ENCODE peak calls at places on chromosomes 6 and 20, in eight cellular contexts. One of them, this sample, is unnamed.

GRCh38 chr6:132598473-132598872 is 8.9 kb upstream of the TAAR5 start:
- DNase-seq in nephron progenitor cell: peak
- DNase-seq in iris pigment epithelial cell: peak
- DNase-seq in pancreas: no peak
- DNase-seq in AG10803: no peak
- DNase-seq in stimulated activated CD4-positive, alpha-beta T cell treated with anti-CD3 and anti-CD28 coated beads, TNF-alpha, amount 100 ng/mL, for 24 hours: no peak
- DNase-seq in fibroblast of the aortic adventitia: no peak
- DNase-seq in NCI-H1092: no peak
- DNase-seq in this sample: peak

GRCh38 chr6:136762022-136762975 is 30.0 kb downstream of the MAP3K5 start:
- DNase-seq in nephron progenitor cell: no peak
- DNase-seq in iris pigment epithelial cell: no peak
- DNase-seq in pancreas: no peak
- DNase-seq in AG10803: no peak
- DNase-seq in stimulated activated CD4-positive, alpha-beta T cell treated with anti-CD3 and anti-CD28 coated beads, TNF-alpha, amount 100 ng/mL, for 24 hours: no peak
- DNase-seq in fibroblast of the aortic adventitia: no peak
- DNase-seq in NCI-H1092: no peak
- DNase-seq in this sample: no peak

GRCh38 chr6:101614774-101615173 is 221.3 kb downstream of the GRIK2 start:
- DNase-seq in nephron progenitor cell: no peak
- DNase-seq in iris pigment epithelial cell: peak
- DNase-seq in pancreas: no peak
- DNase-seq in AG10803: peak
- DNase-seq in stimulated activated CD4-positive, alpha-beta T cell treated with anti-CD3 and anti-CD28 coated beads, TNF-alpha, amount 100 ng/mL, for 24 hours: no peak
- DNase-seq in fibroblast of the aortic adventitia: peak
- DNase-seq in NCI-H1092: no peak
- DNase-seq in this sample: no peak

GRCh38 chr6:32845381-32845884 is 1.6 kb upstream of the PSMB8 start:
- DNase-seq in nephron progenitor cell: no peak
- DNase-seq in iris pigment epithelial cell: no peak
- DNase-seq in pancreas: no peak
- DNase-seq in AG10803: no peak
- DNase-seq in stimulated activated CD4-positive, alpha-beta T cell treated with anti-CD3 and anti-CD28 coated beads, TNF-alpha, amount 100 ng/mL, for 24 hours: peak
- DNase-seq in fibroblast of the aortic adventitia: no peak
- DNase-seq in NCI-H1092: no peak
- DNase-seq in this sample: no peak

GRCh38 chr20:1588166-1588868 is 30.8 kb upstream of the SIRPD start:
- DNase-seq in nephron progenitor cell: no peak
- DNase-seq in iris pigment epithelial cell: no peak
- DNase-seq in pancreas: no peak
- DNase-seq in AG10803: peak
- DNase-seq in stimulated activated CD4-positive, alpha-beta T cell treated with anti-CD3 and anti-CD28 coated beads, TNF-alpha, amount 100 ng/mL, for 24 hours: no peak
- DNase-seq in fibroblast of the aortic adventitia: no peak
- DNase-seq in NCI-H1092: no peak
- DNase-seq in this sample: no peak

GRCh38 chr20:62707981-62708521 is 585 bp upstream of the NTSR1 start:
- DNase-seq in nephron progenitor cell: peak
- DNase-seq in iris pigment epithelial cell: no peak
- DNase-seq in pancreas: no peak
- DNase-seq in AG10803: no peak
- DNase-seq in stimulated activated CD4-positive, alpha-beta T cell treated with anti-CD3 and anti-CD28 coated beads, TNF-alpha, amount 100 ng/mL, for 24 hours: peak
- DNase-seq in fibroblast of the aortic adventitia: no peak
- DNase-seq in NCI-H1092: no peak
- DNase-seq in this sample: peak

GRCh38 chr6:109271622-109272021 is 110.6 kb downstream of the CD164 start:
- DNase-seq in nephron progenitor cell: no peak
- DNase-seq in iris pigment epithelial cell: no peak
- DNase-seq in pancreas: no peak
- DNase-seq in AG10803: no peak
- DNase-seq in stimulated activated CD4-positive, alpha-beta T cell treated with anti-CD3 and anti-CD28 coated beads, TNF-alpha, amount 100 ng/mL, for 24 hours: no peak
- DNase-seq in fibroblast of the aortic adventitia: no peak
- DNase-seq in NCI-H1092: no peak
- DNase-seq in this sample: no peak

GRCh38 chr6:113994934-113995342 is 24.0 kb upstream of the HDAC2 start:
- DNase-seq in nephron progenitor cell: peak
- DNase-seq in iris pigment epithelial cell: peak
- DNase-seq in pancreas: no peak
- DNase-seq in AG10803: peak
- DNase-seq in stimulated activated CD4-positive, alpha-beta T cell treated with anti-CD3 and anti-CD28 coated beads, TNF-alpha, amount 100 ng/mL, for 24 hours: no peak
- DNase-seq in fibroblast of the aortic adventitia: peak
- DNase-seq in NCI-H1092: peak
- DNase-seq in this sample: peak

GRCh38 chr20:9439806-9440205 is 74.6 kb upstream of the LAMP5 start:
- DNase-seq in nephron progenitor cell: no peak
- DNase-seq in iris pigment epithelial cell: peak
- DNase-seq in pancreas: no peak
- DNase-seq in AG10803: no peak
- DNase-seq in stimulated activated CD4-positive, alpha-beta T cell treated with anti-CD3 and anti-CD28 coated beads, TNF-alpha, amount 100 ng/mL, for 24 hours: no peak
- DNase-seq in fibroblast of the aortic adventitia: no peak
- DNase-seq in NCI-H1092: no peak
- DNase-seq in this sample: no peak

GRCh38 chr20:45251884-45252571 is 2.3 kb downstream of the SLPI start:
- DNase-seq in nephron progenitor cell: no peak
- DNase-seq in iris pigment epithelial cell: no peak
- DNase-seq in pancreas: no peak
- DNase-seq in AG10803: no peak
- DNase-seq in stimulated activated CD4-positive, alpha-beta T cell treated with anti-CD3 and anti-CD28 coated beads, TNF-alpha, amount 100 ng/mL, for 24 hours: no peak
- DNase-seq in fibroblast of the aortic adventitia: peak
- DNase-seq in NCI-H1092: no peak
- DNase-seq in this sample: no peak

GRCh38 chr6:16688984-16689636 is 72.2 kb downstream of the ATXN1 start:
- DNase-seq in nephron progenitor cell: no peak
- DNase-seq in iris pigment epithelial cell: peak
- DNase-seq in pancreas: no peak
- DNase-seq in AG10803: peak
- DNase-seq in stimulated activated CD4-positive, alpha-beta T cell treated with anti-CD3 and anti-CD28 coated beads, TNF-alpha, amount 100 ng/mL, for 24 hours: no peak
- DNase-seq in fibroblast of the aortic adventitia: peak
- DNase-seq in NCI-H1092: no peak
- DNase-seq in this sample: no peak

GRCh38 chr6:88135578-88136114 is 30.5 kb downstream of the CNR1 start:
- DNase-seq in nephron progenitor cell: no peak
- DNase-seq in iris pigment epithelial cell: no peak
- DNase-seq in pancreas: no peak
- DNase-seq in AG10803: no peak
- DNase-seq in stimulated activated CD4-positive, alpha-beta T cell treated with anti-CD3 and anti-CD28 coated beads, TNF-alpha, amount 100 ng/mL, for 24 hours: no peak
- DNase-seq in fibroblast of the aortic adventitia: no peak
- DNase-seq in NCI-H1092: no peak
- DNase-seq in this sample: no peak

GRCh38 chr20:18388860-18389259 is 78.0 kb downstream of the DZANK1 start:
- DNase-seq in nephron progenitor cell: no peak
- DNase-seq in iris pigment epithelial cell: peak
- DNase-seq in pancreas: no peak
- DNase-seq in AG10803: peak
- DNase-seq in stimulated activated CD4-positive, alpha-beta T cell treated with anti-CD3 and anti-CD28 coated beads, TNF-alpha, amount 100 ng/mL, for 24 hours: no peak
- DNase-seq in fibroblast of the aortic adventitia: peak
- DNase-seq in NCI-H1092: no peak
- DNase-seq in this sample: no peak

GRCh38 chr6:27157461-27158315 is 89.8 kb upstream of the PRSS16 start:
- DNase-seq in nephron progenitor cell: peak
- DNase-seq in iris pigment epithelial cell: peak
- DNase-seq in pancreas: peak
- DNase-seq in AG10803: peak
- DNase-seq in stimulated activated CD4-positive, alpha-beta T cell treated with anti-CD3 and anti-CD28 coated beads, TNF-alpha, amount 100 ng/mL, for 24 hours: peak
- DNase-seq in fibroblast of the aortic adventitia: peak
- DNase-seq in NCI-H1092: no peak
- DNase-seq in this sample: peak

GRCh38 chr6:69917834-69918233 is 51.5 kb downstream of the COL19A1 start:
- DNase-seq in nephron progenitor cell: no peak
- DNase-seq in iris pigment epithelial cell: peak
- DNase-seq in pancreas: no peak
- DNase-seq in AG10803: peak
- DNase-seq in stimulated activated CD4-positive, alpha-beta T cell treated with anti-CD3 and anti-CD28 coated beads, TNF-alpha, amount 100 ng/mL, for 24 hours: peak
- DNase-seq in fibroblast of the aortic adventitia: peak
- DNase-seq in NCI-H1092: no peak
- DNase-seq in this sample: peak

GRCh38 chr6:111480988-111481830 is 1.8 kb downstream of the REV3L start:
- DNase-seq in nephron progenitor cell: no peak
- DNase-seq in iris pigment epithelial cell: no peak
- DNase-seq in pancreas: no peak
- DNase-seq in AG10803: no peak
- DNase-seq in stimulated activated CD4-positive, alpha-beta T cell treated with anti-CD3 and anti-CD28 coated beads, TNF-alpha, amount 100 ng/mL, for 24 hours: no peak
- DNase-seq in fibroblast of the aortic adventitia: peak
- DNase-seq in NCI-H1092: no peak
- DNase-seq in this sample: no peak

This sample was measured in Calu3.